ENCODE peak calls at places on chromosomes 2 and 18, in five cellular contexts. O is adrenal gland; U is cardiac muscle cell; K is CD4-positive, alpha-beta T cell; X is fibroblast of lung. R is an unnamed sample.

GRCh38 chr2:188659656-188660406 is 314.3 kb upstream of the COL3A1 start:
- DNase-seq in U (peak; percentile 66), K (no peak), O (no peak), X (peak; percentile 38), R (no peak)

GRCh38 chr2:20796374-20796791 is 26.5 kb downstream of the LDAH start:
- DNase-seq in X (peak; percentile 25), U (peak; percentile 53), O (peak; percentile 46), K (no peak), R (no peak)

GRCh38 chr18:77178559-77178958 is 46.0 kb upstream of the MBP start:
- DNase-seq in K (no peak), O (peak; percentile 40), U (peak; percentile 56), X (peak; percentile 30), R (no peak)

GRCh38 chr2:229270551-229271410 is at the start of gene PID1:
- DNase-seq in U (peak; percentile 73), K (no peak), O (peak; percentile 41), X (peak; percentile 54), R (peak; percentile 72)

GRCh38 chr2:238081561-238081960 is 18.6 kb upstream of the ESPNL start:
- DNase-seq in O (no peak), U (no peak), K (no peak), X (no peak), R (no peak)

GRCh38 chr18:44798433-44799048 is 117.9 kb downstream of the SETBP1 start:
- DNase-seq in U (no peak), K (no peak), O (no peak), X (no peak), R (no peak)

GRCh38 chr2:170925923-170926322 is 3.1 kb upstream of the GORASP2 start:
- DNase-seq in X (no peak), K (no peak), U (no peak), O (no peak), R (no peak)

GRCh38 chr2:237291138-237291792 is 122.7 kb downstream of the COL6A3 start:
- DNase-seq in U (peak; percentile 100), O (peak; percentile 96), X (peak; percentile 99), K (no peak), R (peak; percentile 75)

GRCh38 chr2:105287692-105288091 is 41.8 kb downstream of the TGFBRAP1 start:
- DNase-seq in X (peak; percentile 45), K (no peak), O (no peak), U (peak; percentile 51), R (peak; percentile 35)

GRCh38 chr18:56200381-56200831 is 438.0 kb downstream of the TXNL1 start:
- DNase-seq in K (no peak), O (no peak), X (peak; percentile 47), U (peak; percentile 40), R (no peak)

GRCh38 chr2:102999958-103000357 is 238.1 kb downstream of the TMEM182 start:
- DNase-seq in X (no peak), U (no peak), O (no peak), K (no peak), R (no peak)

GRCh38 chr2:222859786-222860726 is 780 bp upstream of the ACSL3 start:
- DNase-seq in U (peak; percentile 84), O (peak; percentile 65), X (peak; percentile 87), K (no peak), R (peak; percentile 10)

GRCh38 chr18:55579471-55579870 is 8.5 kb downstream of the TCF4 start:
- DNase-seq in U (peak; percentile 56), O (no peak), K (no peak), X (peak; percentile 75), R (no peak)

GRCh38 chr2:123596649-123597048 is 428.4 kb upstream of the CNTNAP5 start:
- DNase-seq in X (no peak), K (no peak), O (no peak), U (peak; percentile 16), R (no peak)

GRCh38 chr2:240491483-240491882 is 56.0 kb downstream of the GPC1 start:
- DNase-seq in X (no peak), O (no peak), U (no peak), K (no peak), R (no peak)

GRCh38 chr2:25311866-25312575 is 29.7 kb downstream of the DNMT3A start:
- DNase-seq in O (peak; percentile 76), K (no peak), U (no peak), X (no peak), R (no peak)

GRCh38 chr2:45614871-45615270 is 3.8 kb upstream of the SRBD1 start:
- DNase-seq in K (no peak), O (no peak), U (peak; percentile 12), X (no peak), R (no peak)
- TF ChIP-seq CTCF in K (no peak), O (no peak), U (no peak), X (no peak), R (no peak)

DNA sequence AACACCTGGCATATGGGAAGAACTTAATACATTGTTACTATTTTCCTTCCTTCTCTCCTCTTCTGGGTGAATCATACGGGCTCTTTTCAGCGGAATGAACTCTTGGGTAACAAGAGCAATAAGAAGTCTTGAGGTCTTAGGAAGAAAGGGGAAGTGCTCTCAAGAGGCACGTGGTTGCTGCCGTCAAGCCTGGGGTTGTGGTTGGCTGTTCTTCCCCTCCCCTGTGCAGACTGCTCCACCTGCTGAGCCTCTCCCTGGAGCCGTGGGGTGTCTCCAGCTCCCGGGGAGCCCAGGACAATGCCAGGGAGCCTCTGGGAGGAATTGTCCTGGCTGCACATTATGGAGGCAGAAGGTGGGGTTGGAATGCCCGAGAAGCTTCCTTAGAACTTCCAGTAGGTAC is 19.4 kb downstream of the TOGARAM2 start:
- DNase-seq in U (no peak), X (no peak), K (peak; percentile 26), O (peak; percentile 31), R (no peak)
- TF ChIP-seq CTCF in U (no peak), X (no peak), K (no peak), O (no peak), R (no peak)

DNA sequence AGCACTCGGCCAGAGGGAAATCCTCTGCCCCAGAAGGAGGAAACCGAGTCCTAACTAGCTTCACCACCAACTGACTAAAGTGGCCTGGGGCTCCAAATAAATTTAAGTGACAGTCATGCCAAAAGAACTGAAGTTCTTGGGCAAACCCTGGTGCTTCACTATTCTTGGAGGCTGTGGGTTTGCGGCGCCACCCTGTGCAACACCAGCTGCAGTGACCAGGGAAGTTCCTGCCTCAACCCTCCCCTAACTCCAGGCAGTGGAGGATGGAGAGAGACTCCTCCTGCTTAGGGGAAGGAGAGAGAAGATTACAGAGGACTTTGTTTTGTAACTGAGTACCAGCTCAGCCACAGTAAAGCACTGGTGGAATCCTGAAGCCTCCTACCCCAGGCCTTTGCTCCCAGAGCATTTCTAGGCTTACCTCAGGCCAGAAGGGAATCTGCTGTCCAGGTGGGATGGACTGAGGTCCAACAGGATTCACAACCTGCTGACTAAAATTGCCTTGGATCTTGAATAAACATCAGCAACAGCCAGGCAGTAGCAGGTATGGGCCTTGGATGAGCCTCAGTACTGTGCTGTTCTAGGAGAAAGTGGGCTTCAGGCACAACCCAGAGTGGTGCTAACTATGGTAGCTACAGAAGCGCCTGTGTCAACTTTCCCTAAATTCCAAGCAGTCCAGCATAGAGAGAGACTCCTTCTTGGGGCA is 29.4 kb upstream of the BMP10 start:
- DNase-seq in K (no peak), O (no peak), X (no peak), U (peak; percentile 17), R (no peak)
- TF ChIP-seq CTCF in K (no peak), O (no peak), X (no peak), U (no peak), R (no peak)

DNA sequence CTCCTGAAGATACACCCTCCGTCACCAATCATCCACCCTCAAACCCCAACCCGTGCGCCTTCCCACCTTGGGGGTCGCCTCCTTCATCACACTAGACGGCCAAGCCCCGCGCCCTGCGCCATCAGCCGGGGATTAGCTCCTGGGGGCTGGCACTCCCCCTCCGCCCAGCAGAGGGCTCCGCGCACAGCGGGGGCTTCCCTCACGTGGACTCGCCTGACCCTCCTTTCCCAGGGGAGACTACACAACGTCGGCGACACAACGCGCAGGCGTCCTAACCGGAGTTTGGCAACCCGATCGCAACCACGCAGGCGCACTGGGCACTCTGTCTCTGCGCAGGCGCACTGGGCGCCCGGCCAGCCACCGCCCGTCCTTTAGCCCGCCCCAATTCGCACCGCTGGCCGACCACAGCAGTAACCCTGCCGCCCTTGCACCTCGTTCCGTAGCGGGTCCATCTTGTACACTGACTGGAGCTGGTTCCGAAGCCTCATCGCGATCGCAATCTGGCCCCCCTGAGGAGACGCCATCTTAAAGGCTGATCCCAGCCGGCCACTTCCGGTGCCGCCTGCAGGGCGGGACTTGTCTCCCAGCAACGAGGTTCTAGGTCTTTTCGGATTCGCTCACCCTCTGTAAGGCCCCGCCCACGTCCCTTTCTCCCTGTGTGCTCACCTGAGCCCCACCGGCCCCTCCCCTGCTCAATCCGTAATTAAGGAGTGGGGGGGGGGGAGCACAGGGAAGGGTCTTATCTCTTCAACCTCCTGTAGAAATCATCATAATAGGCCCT is at the start of gene PCGF1:
- DNase-seq in X (peak; percentile 98), K (peak; percentile 97), O (peak; percentile 99), U (peak; percentile 98), R (peak; percentile 99)
- TF ChIP-seq CTCF in X (peak; percentile 43), K (no peak), O (no peak), U (peak; percentile 53), R (peak; percentile 68)

GRCh38 chr2:85769236-85769986 is 15.6 kb downstream of the ATOH8 start:
- DNase-seq in U (no peak), X (no peak), O (no peak), K (no peak), R (peak; percentile 43)
- TF ChIP-seq CTCF in U (peak; percentile 35), X (peak; percentile 28), O (no peak), K (no peak), R (peak; percentile 46)

GRCh38 chr2:147845608-147846002 is 776 bp downstream of the ACVR2A start:
- DNase-seq in K (no peak), O (no peak), U (peak; percentile 14), X (peak; percentile 22), R (no peak)

GRCh38 chr2:147846382-147847081 is 1.7 kb downstream of the ACVR2A start:
- DNase-seq in K (no peak), X (peak; percentile 15), O (no peak), U (peak; percentile 5), R (no peak)

GRCh38 chr2:147844691-147845607 is at the start of gene ACVR2A:
- DNase-seq in X (peak; percentile 43), K (peak; percentile 19), O (peak; percentile 42), U (peak; percentile 44), R (peak; percentile 51)

GRCh38 chr2:147843421-147843863 is 1.4 kb upstream of the ACVR2A start:
- DNase-seq in O (no peak), K (no peak), X (no peak), U (no peak), R (no peak)

GRCh38 chr2:147843864-147844690 is 752 bp upstream of the ACVR2A start:
- DNase-seq in X (peak; percentile 89), O (peak; percentile 95), K (peak; percentile 83), U (peak; percentile 94), R (peak; percentile 97)
- TF ChIP-seq CTCF in X (peak; percentile 36), O (no peak), K (no peak), U (peak; percentile 13), R (no peak)

GRCh38 chr18:72091369-72091768 is 452.8 kb downstream of the CBLN2 start:
- DNase-seq in X (no peak), U (no peak), K (no peak), O (no peak), R (no peak)

GRCh38 chr18:72089432-72089831 is 454.7 kb downstream of the CBLN2 start:
- DNase-seq in X (no peak), U (no peak), K (no peak), O (no peak), R (no peak)

DNA sequence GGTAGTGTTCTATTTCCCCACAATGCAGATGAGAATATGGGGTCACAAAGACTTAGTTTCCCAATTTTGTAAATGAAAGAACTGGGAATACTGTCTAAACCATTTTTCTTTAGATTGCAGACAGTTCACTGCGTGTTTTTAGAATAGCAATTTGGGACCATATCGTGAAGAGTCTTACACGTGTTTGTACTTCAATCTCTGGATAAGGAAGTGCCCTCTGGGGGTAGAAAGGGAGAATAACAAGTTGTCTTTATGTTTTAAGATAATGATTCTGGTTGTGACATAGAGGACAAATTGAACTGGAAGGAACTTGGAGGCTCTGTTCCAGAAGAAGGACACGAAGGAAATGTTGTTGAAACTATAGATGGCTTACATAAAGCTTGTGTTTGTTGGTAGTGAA is 457.7 kb downstream of the CBLN2 start:
- DNase-seq in X (peak; percentile 58), U (peak; percentile 29), O (no peak), K (no peak), R (no peak)
- TF ChIP-seq CTCF in X (peak; percentile 54), U (peak; percentile 39), O (no peak), K (peak; percentile 30), R (peak; percentile 49)